ENCODE peak calls at places on chromosomes 13 and 19, in ten cellular contexts. O, V, C, I, L, D, A, Q, K and P are unnamed samples.
A peak's percentile ranks its signal among the peaks of the same experiment; 100 is the strongest.

GRCh38 chr19:43936219-43936618 is 1.1 kb upstream of the ZNF45 start:
- DNase-seq in Q (no peak), O (no peak), K (no peak), A (no peak), D (no peak), C (no peak), I (no peak), V (no peak), L (no peak), P (no peak)

GRCh38 chr19:632228-633067 is 889 bp downstream of the POLRMT start:
- DNase-seq in L (no peak), O (no peak), I (no peak), A (peak; percentile 52), K (no peak), D (no peak), Q (no peak), V (no peak), C (no peak), P (peak; percentile 78)

GRCh38 chr19:8319807-8320520 is 1.2 kb downstream of the NDUFA7 start:
- DNase-seq in C (no peak), A (no peak), L (no peak), D (no peak), V (no peak), Q (no peak), K (no peak), O (no peak), I (no peak), P (no peak)

GRCh38 chr13:48210178-48210577 is 22.8 kb upstream of the ITM2B start:
- DNase-seq in C (no peak), O (peak; percentile 31), Q (no peak), V (peak; percentile 29), I (no peak), L (peak; percentile 36), D (no peak), A (peak; percentile 91), K (no peak), P (peak; percentile 65)

GRCh38 chr19:33189453-33189852 is 4.7 kb upstream of the LRP3 start:
- DNase-seq in C (no peak), L (no peak), I (no peak), O (no peak), K (no peak), D (no peak), Q (no peak), V (no peak), A (no peak), P (no peak)

GRCh38 chr19:17503240-17503639 is 8.2 kb upstream of the PGLS start:
- DNase-seq in L (no peak), C (no peak), D (no peak), A (no peak), O (no peak), I (no peak), V (no peak), K (no peak), Q (no peak), P (no peak)

GRCh38 chr13:50991624-50992610 is 82.3 kb downstream of the RNASEH2B start:
- DNase-seq in O (no peak), A (no peak), L (no peak), K (peak; percentile 60), C (no peak), I (no peak), V (no peak), D (no peak), Q (no peak), P (no peak)

GRCh38 chr19:45477713-45478453 is 10.1 kb downstream of the FOSB start:
- DNase-seq in D (no peak), Q (peak; percentile 43), K (peak; percentile 43), A (no peak), O (peak; percentile 79), C (no peak), L (no peak), I (no peak), V (no peak), P (no peak)

GRCh38 chr13:109101550-109102144 is 472.2 kb downstream of the MYO16 start:
- DNase-seq in L (no peak), D (no peak), A (peak; percentile 65), O (no peak), K (no peak), Q (no peak), I (no peak), V (no peak), C (no peak), P (no peak)

GRCh38 chr19:55275851-55276719 is 3.8 kb downstream of the HSPBP1 start:
- DNase-seq in D (no peak), Q (no peak), I (no peak), O (no peak), V (no peak), K (no peak), C (no peak), L (no peak), A (no peak), P (no peak)